ENCODE peak calls at places on chromosome 9, in four cellular contexts. E, Y, I and L are unnamed samples.

GRCh38 chr9:96241391-96241809 is 60.6 kb downstream of the HSD17B3 start:
- DNase-seq in Y (no peak), E (no peak), I (no peak), L (no peak)

GRCh38 chr9:88579363-88579715 is 44.4 kb downstream of the NXNL2 start:
- DNase-seq in E (no peak), Y (no peak), I (no peak), L (no peak)

GRCh38 chr9:17807670-17808282 is 228.9 kb downstream of the SH3GL2 start:
- DNase-seq in E (no peak), Y (no peak), I (no peak), L (no peak)

GRCh38 chr9:15430920-15431844 is 8.5 kb downstream of the SNAPC3 start:
- DNase-seq in I (no peak), Y (no peak), E (no peak), L (no peak)

GRCh38 chr9:95511952-95512750 is 4.6 kb downstream of the PTCH1 start:
- DNase-seq in I (no peak), E (no peak), Y (peak; percentile 53), L (no peak)

GRCh38 chr9:107905313-107906027 is 415.9 kb upstream of the KLF4 start:
- DNase-seq in E (no peak), Y (no peak), I (no peak), L (peak; percentile 11)

GRCh38 chr9:130666393-130667116 is 2.2 kb downstream of the PRDM12 start:
- DNase-seq in E (no peak), Y (peak; percentile 82), I (no peak), L (no peak)

GRCh38 chr9:87107072-87107471 is 159.8 kb upstream of the GAS1 start:
- DNase-seq in I (no peak), Y (no peak), E (no peak), L (peak; percentile 69)

GRCh38 chr9:89481161-89481915 is 16.6 kb downstream of the SEMA4D start:
- DNase-seq in I (no peak), Y (no peak), E (no peak), L (no peak)

GRCh38 chr9:25261445-25261844 is 416.8 kb downstream of the TUSC1 start:
- DNase-seq in E (no peak), Y (no peak), I (no peak), L (no peak)
- H3K4me3 ChIP-seq in E (no peak overlapping the region), Y (no peak overlapping the region), I (no peak overlapping the region), L (no peak overlapping the region)

GRCh38 chr9:1599961-1600360 is 415.2 kb upstream of the SMARCA2 start:
- DNase-seq in I (no peak), E (no peak), Y (no peak), L (no peak)

GRCh38 chr9:1606253-1606652 is 408.9 kb upstream of the SMARCA2 start:
- DNase-seq in Y (no peak), E (no peak), I (no peak), L (no peak)

GRCh38 chr9:1604942-1605560 is 410.1 kb upstream of the SMARCA2 start:
- DNase-seq in Y (no peak), E (no peak), I (no peak), L (peak; percentile 45)
- TF ChIP-seq CTCF in Y (peak; percentile 47), E (peak; percentile 19), I (no peak), L (peak; percentile 59)

GRCh38 chr9:136685792-136686533 is 1.3 kb downstream of the AGPAT2 start:
- DNase-seq in I (peak; percentile 29), E (no peak), Y (peak; percentile 80), L (no peak)

GRCh38 chr9:136684339-136684738 is 2.9 kb downstream of the AGPAT2 start:
- DNase-seq in E (no peak), I (peak; percentile 9), Y (peak; percentile 70), L (no peak)

GRCh38 chr9:136684799-136685198 is 2.5 kb downstream of the AGPAT2 start:
- DNase-seq in I (peak; percentile 13), E (no peak), Y (peak; percentile 43), L (no peak)

GRCh38 chr9:136686534-136686793 is 793 bp downstream of the AGPAT2 start:
- DNase-seq in I (no peak), E (no peak), Y (no peak), L (no peak)

GRCh38 chr9:136685216-136685615 is 2.0 kb downstream of the AGPAT2 start:
- DNase-seq in Y (peak; percentile 57), I (peak; percentile 9), E (no peak), L (no peak)
- H3K4me3 ChIP-seq in Y (no peak overlapping the region), I (no peak overlapping the region), E (no peak overlapping the region), L (no peak overlapping the region)

DNA sequence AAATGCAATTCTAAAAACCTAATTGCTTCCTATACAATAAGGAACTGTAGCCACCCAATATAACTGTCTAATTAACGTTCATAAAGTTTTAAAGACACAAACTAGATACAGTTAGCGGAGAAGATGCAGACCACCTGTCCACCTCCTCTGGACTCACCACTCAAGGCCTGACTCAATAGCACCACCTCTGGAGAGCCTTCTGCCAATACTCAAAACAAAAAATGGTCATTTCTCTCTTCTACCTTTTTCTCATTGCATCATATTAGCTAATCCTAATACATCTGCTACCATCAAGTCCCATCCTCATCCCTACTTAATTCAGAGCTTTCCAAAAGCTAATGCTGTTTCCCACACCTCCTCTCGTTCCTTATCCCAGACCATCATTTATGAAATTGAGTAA is 159.9 kb downstream of the MLLT3 start:
- DNase-seq in I (no peak), Y (no peak), E (no peak), L (no peak)
- TF ChIP-seq CTCF in I (no peak), Y (no peak), E (no peak), L (peak; percentile 8)

GRCh38 chr9:33416996-33417395 is 14.6 kb upstream of the AQP7 start:
- DNase-seq in I (no peak), E (no peak), Y (no peak), L (no peak)
- H3K4me3 ChIP-seq in I (no peak overlapping the region), E (no peak overlapping the region), Y (no peak overlapping the region), L (no peak overlapping the region)

DNA sequence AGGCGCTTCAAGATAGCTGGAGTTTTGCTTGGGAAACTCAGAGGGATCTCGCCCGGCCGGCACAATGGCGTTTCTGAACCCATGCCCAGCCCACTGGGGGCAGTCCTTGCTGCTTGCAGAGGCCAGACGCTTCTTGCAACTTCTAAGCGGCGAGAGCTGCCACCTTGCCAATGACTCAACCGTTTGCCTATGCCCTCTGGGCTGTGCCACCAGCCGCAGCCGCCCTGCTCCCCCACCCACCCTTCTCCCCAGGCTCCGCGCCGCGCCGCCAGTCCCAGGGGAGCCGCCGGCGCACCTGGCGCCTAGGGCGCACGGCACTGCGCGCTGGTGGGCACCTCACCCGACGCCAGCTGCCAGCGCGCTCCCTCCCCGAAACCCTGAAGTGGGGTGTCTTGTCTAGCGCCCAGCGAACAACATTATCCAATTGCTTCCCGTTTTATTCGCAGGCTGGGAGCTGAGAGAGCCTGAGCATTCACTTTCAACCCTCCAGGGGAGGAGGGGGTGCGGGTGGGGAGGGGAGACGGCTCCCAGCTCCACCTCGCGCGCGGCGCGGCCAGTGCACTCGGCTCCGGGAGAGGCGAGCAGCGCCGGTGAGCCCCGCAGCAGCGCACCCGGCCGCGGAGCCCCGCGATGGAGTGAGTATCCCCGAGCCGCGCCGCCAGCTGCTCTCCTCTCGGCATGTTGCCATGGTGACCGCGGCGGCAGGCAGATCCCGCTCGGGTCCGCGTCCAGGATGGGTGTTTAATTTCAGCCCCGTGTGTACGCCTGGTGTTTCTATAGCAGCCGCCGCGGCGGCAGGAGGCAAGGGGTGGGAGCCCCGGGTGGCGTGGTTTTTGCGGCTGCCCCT is 139.5 kb upstream of the PALM2AKAP2 start:
- DNase-seq in I (peak; percentile 61), Y (peak; percentile 87), E (peak; percentile 15), L (no peak)
- TF ChIP-seq CTCF in I (no peak), Y (no peak), E (no peak), L (no peak)

GRCh38 chr9:136665111-136665703 is 2.5 kb downstream of the EGFL7 start:
- DNase-seq in Y (no peak), I (no peak), E (no peak), L (no peak)

GRCh38 chr9:136667940-136668760 is 5.4 kb downstream of the EGFL7 start:
- DNase-seq in E (no peak), I (no peak), Y (peak; percentile 84), L (no peak)

GRCh38 chr9:136665704-136666363 is 3.1 kb downstream of the EGFL7 start:
- DNase-seq in I (no peak), Y (peak; percentile 90), E (no peak), L (no peak)

GRCh38 chr9:136667217-136667939 is 4.7 kb downstream of the EGFL7 start:
- DNase-seq in E (no peak), I (no peak), Y (peak; percentile 68), L (no peak)

DNA sequence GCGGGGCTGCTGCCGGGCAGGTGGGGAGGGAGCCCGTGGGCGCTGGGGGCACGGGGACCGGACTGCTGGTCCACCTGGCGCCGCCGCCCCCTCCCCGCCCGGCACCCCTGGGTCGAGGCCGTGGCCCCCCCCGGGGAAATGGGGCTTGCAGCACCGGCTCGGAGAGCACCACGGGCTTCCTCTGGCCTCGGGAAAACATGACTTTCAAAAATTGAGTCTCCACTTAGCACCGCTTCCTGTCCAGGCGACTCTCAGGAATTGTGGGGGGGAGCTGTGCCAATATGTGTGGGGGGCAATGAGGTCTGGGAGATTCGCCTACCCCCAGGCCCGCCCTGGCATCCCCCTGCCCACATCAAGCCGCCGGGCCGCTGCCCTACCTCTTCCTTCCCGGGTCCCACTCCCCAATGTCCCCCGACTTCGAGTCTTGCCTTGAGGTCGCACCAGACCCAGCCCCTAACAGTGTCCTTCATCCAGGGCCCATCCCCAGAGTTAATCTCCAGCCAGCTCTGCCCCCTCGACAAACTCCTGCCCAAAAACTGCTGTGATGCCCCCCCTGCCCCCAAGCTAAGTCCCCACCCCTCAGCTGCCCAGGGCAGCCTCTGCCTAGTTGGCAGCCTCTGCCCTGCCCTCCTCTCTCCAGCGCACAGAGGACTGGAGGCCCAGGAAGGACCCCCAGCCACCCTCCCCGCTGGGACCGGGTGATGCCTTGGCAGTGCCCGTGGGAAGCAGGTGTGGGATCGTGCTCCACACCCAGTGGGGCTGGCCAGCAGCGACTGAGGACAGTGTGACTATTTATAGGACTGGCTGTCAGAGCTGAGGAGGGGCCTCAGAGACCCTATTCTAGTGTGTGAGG is 3.9 kb downstream of the EGFL7 start:
- DNase-seq in E (no peak), Y (no peak), I (no peak), L (no peak)
- H3K4me3 ChIP-seq in E (peak overlapping the region; percentile 24), Y (peak overlapping the region; percentile 63), I (peak overlapping the region; percentile 58), L (no peak overlapping the region)

GRCh38 chr9:133842174-133842573 is 104.0 kb upstream of the SARDH start:
- DNase-seq in E (no peak), I (no peak), Y (no peak), L (no peak)

GRCh38 chr9:133837644-133838597 is 99.8 kb upstream of the SARDH start:
- DNase-seq in Y (no peak), E (no peak), I (no peak), L (no peak)

GRCh38 chr9:133841167-133841812 is 103.1 kb upstream of the SARDH start:
- DNase-seq in Y (no peak), E (no peak), I (no peak), L (no peak)

GRCh38 chr9:133838859-133839507 is 100.8 kb upstream of the SARDH start:
- DNase-seq in E (no peak), Y (no peak), I (no peak), L (no peak)

DNA sequence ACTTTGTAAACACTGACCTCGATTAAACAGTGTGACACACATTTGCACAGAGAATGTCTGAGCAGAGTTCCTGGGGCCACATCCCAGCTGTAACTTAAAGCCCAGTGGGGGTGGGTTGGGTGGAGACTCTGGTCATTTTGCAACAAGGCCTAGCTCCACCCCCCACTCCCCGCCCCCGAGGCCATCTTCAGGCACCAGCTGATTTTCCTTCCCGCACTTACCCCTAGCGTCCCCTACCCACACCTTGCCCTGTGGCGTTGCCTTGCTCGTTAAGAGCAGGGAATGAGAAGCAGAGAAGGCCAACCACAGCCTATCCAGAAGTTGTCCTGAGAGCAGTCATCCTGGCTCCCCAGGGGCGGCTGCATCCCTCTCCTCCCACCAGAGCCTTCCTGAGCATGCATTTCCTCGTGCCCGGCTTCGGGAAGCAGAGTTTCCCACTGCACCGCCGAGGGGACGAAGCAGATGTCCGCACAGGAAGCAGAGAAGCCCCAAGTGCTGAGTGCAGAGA is 101.7 kb upstream of the SARDH start:
- DNase-seq in E (no peak), Y (no peak), I (no peak), L (peak; percentile 29)
- TF ChIP-seq CTCF in E (no peak), Y (no peak), I (no peak), L (no peak)

GRCh38 chr9:32345243-32345642 is 39.2 kb upstream of the ACO1 start:
- DNase-seq in I (no peak), E (no peak), Y (no peak), L (no peak)
- H3K4me3 ChIP-seq in I (no peak overlapping the region), E (no peak overlapping the region), Y (no peak overlapping the region), L (no peak overlapping the region)